ENCODE peak calls at places on chromosomes 11 and 22, in five cellular contexts. One of them, this sample, is unnamed.

GRCh38 chr22:20569059-20570058 is 61.9 kb downstream of the MED15 start:
- DNase-seq in endodermal cell: no peak
- DNase-seq in Peyer's patch: peak
- DNase-seq in SK-N-SH: no peak
- DNase-seq in dorsolateral prefrontal cortex: peak
- DNase-seq in this sample: peak

GRCh38 chr11:613369-613968 is 2.3 kb downstream of the IRF7 start:
- DNase-seq in dorsolateral prefrontal cortex: peak
- DNase-seq in SK-N-SH: peak
- DNase-seq in Peyer's patch: peak
- DNase-seq in endodermal cell: peak
- DNase-seq in this sample: peak

GRCh38 chr11:19674831-19675230 is 37.8 kb upstream of the NAV2 start:
- DNase-seq in Peyer's patch: no peak
- DNase-seq in SK-N-SH: no peak
- DNase-seq in endodermal cell: no peak
- DNase-seq in dorsolateral prefrontal cortex: no peak
- DNase-seq in this sample: no peak

GRCh38 chr11:79274636-79275315 is 166.1 kb downstream of the TENM4 start:
- DNase-seq in Peyer's patch: no peak
- DNase-seq in endodermal cell: no peak
- DNase-seq in dorsolateral prefrontal cortex: no peak
- DNase-seq in SK-N-SH: no peak
- DNase-seq in this sample: no peak

GRCh38 chr11:85464283-85464682 is 162.9 kb downstream of the DLG2 start:
- DNase-seq in SK-N-SH: no peak
- DNase-seq in dorsolateral prefrontal cortex: no peak
- DNase-seq in Peyer's patch: no peak
- DNase-seq in endodermal cell: peak
- DNase-seq in this sample: no peak

GRCh38 chr11:118924591-118925585 is 838 bp downstream of the BCL9L start:
- DNase-seq in Peyer's patch: peak
- DNase-seq in endodermal cell: peak
- DNase-seq in SK-N-SH: peak
- DNase-seq in dorsolateral prefrontal cortex: no peak
- DNase-seq in this sample: peak

GRCh38 chr11:116887909-116888556 is 50.6 kb upstream of the APOA1 start:
- DNase-seq in Peyer's patch: no peak
- DNase-seq in endodermal cell: no peak
- DNase-seq in dorsolateral prefrontal cortex: no peak
- DNase-seq in SK-N-SH: no peak
- DNase-seq in this sample: no peak

GRCh38 chr11:75783416-75784084 is 15.0 kb downstream of the DGAT2 start:
- DNase-seq in endodermal cell: no peak
- DNase-seq in SK-N-SH: no peak
- DNase-seq in dorsolateral prefrontal cortex: no peak
- DNase-seq in Peyer's patch: no peak
- DNase-seq in this sample: no peak

GRCh38 chr11:15625691-15626090 is 511.0 kb downstream of the INSC start:
- DNase-seq in Peyer's patch: no peak
- DNase-seq in endodermal cell: no peak
- DNase-seq in dorsolateral prefrontal cortex: no peak
- DNase-seq in SK-N-SH: no peak
- DNase-seq in this sample: no peak

GRCh38 chr11:57055780-57056179 is 67.1 kb downstream of the OR5AK2 start:
- DNase-seq in endodermal cell: no peak
- DNase-seq in SK-N-SH: no peak
- DNase-seq in Peyer's patch: no peak
- DNase-seq in dorsolateral prefrontal cortex: no peak
- DNase-seq in this sample: no peak

GRCh38 chr11:94623120-94623735 is 56.1 kb downstream of the PIWIL4 start:
- DNase-seq in SK-N-SH: peak
- DNase-seq in Peyer's patch: peak
- DNase-seq in dorsolateral prefrontal cortex: no peak
- DNase-seq in endodermal cell: peak
- DNase-seq in this sample: peak

GRCh38 chr11:10969387-10969786 is 111.5 kb upstream of the ZBED5 start:
- DNase-seq in SK-N-SH: no peak
- DNase-seq in Peyer's patch: no peak
- DNase-seq in dorsolateral prefrontal cortex: no peak
- DNase-seq in endodermal cell: no peak
- DNase-seq in this sample: no peak

GRCh38 chr11:71309611-71310010 is 57.2 kb upstream of the SHANK2 start:
- DNase-seq in endodermal cell: peak
- DNase-seq in Peyer's patch: peak
- DNase-seq in SK-N-SH: no peak
- DNase-seq in dorsolateral prefrontal cortex: no peak
- DNase-seq in this sample: no peak

GRCh38 chr22:43000441-43001175 is 14.3 kb downstream of the PACSIN2 start:
- DNase-seq in Peyer's patch: no peak
- DNase-seq in SK-N-SH: no peak
- DNase-seq in dorsolateral prefrontal cortex: peak
- DNase-seq in endodermal cell: no peak
- DNase-seq in this sample: no peak

GRCh38 chr22:45329536-45329936 is 19.8 kb downstream of the FAM118A start:
- DNase-seq in endodermal cell: no peak
- DNase-seq in Peyer's patch: peak
- DNase-seq in SK-N-SH: peak
- DNase-seq in dorsolateral prefrontal cortex: peak
- DNase-seq in this sample: no peak

GRCh38 chr11:78416285-78417174 is 1.1 kb downstream of the GAB2 start:
- DNase-seq in Peyer's patch: peak
- DNase-seq in endodermal cell: peak
- DNase-seq in dorsolateral prefrontal cortex: peak
- DNase-seq in SK-N-SH: peak
- DNase-seq in this sample: peak

GRCh38 chr11:61747389-61748285 is 4.8 kb upstream of the MYRF start:
- DNase-seq in Peyer's patch: peak
- DNase-seq in SK-N-SH: peak
- DNase-seq in dorsolateral prefrontal cortex: peak
- DNase-seq in endodermal cell: peak
- DNase-seq in this sample: peak

GRCh38 chr22:48415535-48415934 is 1412.1 kb downstream of the BRD1 start:
- DNase-seq in dorsolateral prefrontal cortex: no peak
- DNase-seq in endodermal cell: peak
- DNase-seq in Peyer's patch: peak
- DNase-seq in SK-N-SH: no peak
- DNase-seq in this sample: no peak

GRCh38 chr22:24494535-24495364 is at the start of gene UPB1:
- DNase-seq in endodermal cell: peak
- DNase-seq in SK-N-SH: no peak
- DNase-seq in dorsolateral prefrontal cortex: no peak
- DNase-seq in Peyer's patch: peak
- DNase-seq in this sample: peak
- H3K4me3 ChIP-seq in endodermal cell: no peak
- H3K4me3 ChIP-seq in SK-N-SH: no peak
- H3K4me3 ChIP-seq in dorsolateral prefrontal cortex: peak
- H3K4me3 ChIP-seq in Peyer's patch: no peak
- H3K4me3 ChIP-seq in this sample: no peak

GRCh38 chr11:64566915-64567882 is 23.8 kb upstream of the SLC22A12 start:
- DNase-seq in endodermal cell: peak
- DNase-seq in Peyer's patch: no peak
- DNase-seq in dorsolateral prefrontal cortex: no peak
- DNase-seq in SK-N-SH: peak
- DNase-seq in this sample: no peak
- H3K27ac ChIP-seq in endodermal cell: peak
- H3K27ac ChIP-seq in Peyer's patch: no peak
- H3K27ac ChIP-seq in dorsolateral prefrontal cortex: no peak
- H3K27ac ChIP-seq in SK-N-SH: no peak
- H3K27ac ChIP-seq in this sample: no peak

DNA sequence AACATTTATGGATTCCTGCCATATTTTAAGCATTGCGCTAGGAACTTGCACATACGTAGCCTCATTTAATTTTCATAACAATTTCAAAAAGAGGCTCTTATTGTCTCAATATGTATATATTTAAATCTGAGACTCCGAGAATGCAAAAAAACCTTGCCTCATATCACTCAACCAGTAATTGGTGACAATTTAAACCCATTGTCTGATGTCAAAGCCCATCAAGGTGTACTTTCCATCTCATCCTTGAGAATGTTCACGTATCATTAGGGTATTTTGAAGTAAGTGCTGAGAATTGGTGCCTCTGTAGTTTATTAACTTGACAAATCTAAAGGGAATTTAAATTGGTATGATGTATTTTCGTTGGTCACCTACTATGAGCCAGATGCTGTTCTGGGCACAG is 136.5 kb downstream of the FAM76B start:
- DNase-seq in SK-N-SH: no peak
- DNase-seq in endodermal cell: no peak
- DNase-seq in dorsolateral prefrontal cortex: no peak
- DNase-seq in Peyer's patch: no peak
- DNase-seq in this sample: no peak
- H3K4me3 ChIP-seq in SK-N-SH: no peak
- H3K4me3 ChIP-seq in endodermal cell: no peak
- H3K4me3 ChIP-seq in dorsolateral prefrontal cortex: no peak
- H3K4me3 ChIP-seq in Peyer's patch: no peak
- H3K4me3 ChIP-seq in this sample: no peak

GRCh38 chr11:46359936-46360335 is 12.7 kb downstream of the DGKZ start:
- DNase-seq in Peyer's patch: no peak
- DNase-seq in SK-N-SH: no peak
- DNase-seq in dorsolateral prefrontal cortex: no peak
- DNase-seq in endodermal cell: no peak
- DNase-seq in this sample: no peak
- H3K27ac ChIP-seq in Peyer's patch: no peak
- H3K27ac ChIP-seq in SK-N-SH: peak
- H3K27ac ChIP-seq in dorsolateral prefrontal cortex: peak
- H3K27ac ChIP-seq in endodermal cell: no peak
- H3K27ac ChIP-seq in this sample: no peak

GRCh38 chr22:39457546-39458442 is 982 bp downstream of the MGAT3 start:
- DNase-seq in dorsolateral prefrontal cortex: no peak
- DNase-seq in SK-N-SH: peak
- DNase-seq in Peyer's patch: no peak
- DNase-seq in endodermal cell: no peak
- DNase-seq in this sample: no peak
- H3K4me3 ChIP-seq in dorsolateral prefrontal cortex: peak
- H3K4me3 ChIP-seq in SK-N-SH: peak
- H3K4me3 ChIP-seq in Peyer's patch: peak
- H3K4me3 ChIP-seq in endodermal cell: peak
- H3K4me3 ChIP-seq in this sample: no peak

GRCh38 chr11:36361901-36362391 is 65.9 kb downstream of the PRR5L start:
- DNase-seq in Peyer's patch: no peak
- DNase-seq in SK-N-SH: no peak
- DNase-seq in endodermal cell: peak
- DNase-seq in dorsolateral prefrontal cortex: no peak
- DNase-seq in this sample: no peak

GRCh38 chr11:36360833-36361232 is 64.7 kb downstream of the PRR5L start:
- DNase-seq in Peyer's patch: no peak
- DNase-seq in endodermal cell: no peak
- DNase-seq in SK-N-SH: no peak
- DNase-seq in dorsolateral prefrontal cortex: no peak
- DNase-seq in this sample: no peak

GRCh38 chr11:36362902-36363301 is 66.8 kb downstream of the PRR5L start:
- DNase-seq in SK-N-SH: no peak
- DNase-seq in dorsolateral prefrontal cortex: no peak
- DNase-seq in endodermal cell: no peak
- DNase-seq in Peyer's patch: no peak
- DNase-seq in this sample: no peak

GRCh38 chr11:36360318-36360717 is 64.2 kb downstream of the PRR5L start:
- DNase-seq in endodermal cell: no peak
- DNase-seq in SK-N-SH: no peak
- DNase-seq in Peyer's patch: no peak
- DNase-seq in dorsolateral prefrontal cortex: no peak
- DNase-seq in this sample: no peak

DNA sequence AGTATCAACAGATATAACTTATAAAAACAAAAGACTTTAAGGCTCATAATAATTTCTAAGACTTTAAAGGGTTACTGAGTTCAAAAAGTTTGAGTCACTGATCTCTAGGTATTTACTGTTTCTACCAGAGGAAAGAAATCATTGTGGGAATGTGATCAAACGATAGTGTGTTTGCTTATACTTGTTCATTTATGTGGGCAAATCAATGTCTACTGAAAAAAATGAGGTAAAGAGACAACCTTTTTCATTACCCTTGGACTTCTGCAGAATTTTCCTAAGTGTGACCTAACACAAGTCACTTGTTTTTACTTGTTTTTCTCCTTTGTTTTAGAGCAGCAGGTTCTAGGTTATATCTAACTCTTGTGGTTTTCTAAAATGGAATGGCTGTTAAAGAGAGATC is 65.4 kb downstream of the PRR5L start:
- DNase-seq in dorsolateral prefrontal cortex: no peak
- DNase-seq in SK-N-SH: no peak
- DNase-seq in Peyer's patch: no peak
- DNase-seq in endodermal cell: no peak
- DNase-seq in this sample: no peak
- H3K27ac ChIP-seq in dorsolateral prefrontal cortex: no peak
- H3K27ac ChIP-seq in SK-N-SH: no peak
- H3K27ac ChIP-seq in Peyer's patch: no peak
- H3K27ac ChIP-seq in endodermal cell: no peak
- H3K27ac ChIP-seq in this sample: no peak

DNA sequence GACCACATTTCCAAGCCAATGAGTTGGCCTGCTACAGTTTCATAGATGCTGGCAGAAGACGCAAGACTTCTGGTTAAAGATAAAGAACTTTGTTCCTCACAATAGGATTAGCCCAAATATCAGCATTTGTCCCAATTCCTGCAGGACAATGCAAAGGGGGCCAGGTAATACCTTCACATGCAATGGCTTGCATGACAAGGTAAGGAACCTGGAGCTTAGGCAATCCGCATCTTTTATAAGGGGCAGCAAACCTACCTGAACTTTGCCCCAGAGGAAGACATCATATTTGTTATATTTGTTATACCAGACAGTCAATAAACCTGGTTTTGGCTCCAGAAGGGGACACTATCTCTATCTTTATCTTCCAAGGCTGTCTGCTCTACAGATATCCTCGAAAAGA is 5.3 kb downstream of the P2RY6 start:
- DNase-seq in SK-N-SH: no peak
- DNase-seq in dorsolateral prefrontal cortex: no peak
- DNase-seq in endodermal cell: peak
- DNase-seq in Peyer's patch: no peak
- DNase-seq in this sample: no peak
- H3K4me3 ChIP-seq in SK-N-SH: no peak
- H3K4me3 ChIP-seq in dorsolateral prefrontal cortex: no peak
- H3K4me3 ChIP-seq in endodermal cell: peak
- H3K4me3 ChIP-seq in Peyer's patch: no peak
- H3K4me3 ChIP-seq in this sample: no peak

GRCh38 chr11:6588018-6588417 is 15.4 kb downstream of the RRP8 start:
- DNase-seq in dorsolateral prefrontal cortex: no peak
- DNase-seq in Peyer's patch: no peak
- DNase-seq in endodermal cell: no peak
- DNase-seq in SK-N-SH: no peak
- DNase-seq in this sample: no peak
- H3K27ac ChIP-seq in dorsolateral prefrontal cortex: peak
- H3K27ac ChIP-seq in Peyer's patch: no peak
- H3K27ac ChIP-seq in endodermal cell: no peak
- H3K27ac ChIP-seq in SK-N-SH: no peak
- H3K27ac ChIP-seq in this sample: no peak

DNA sequence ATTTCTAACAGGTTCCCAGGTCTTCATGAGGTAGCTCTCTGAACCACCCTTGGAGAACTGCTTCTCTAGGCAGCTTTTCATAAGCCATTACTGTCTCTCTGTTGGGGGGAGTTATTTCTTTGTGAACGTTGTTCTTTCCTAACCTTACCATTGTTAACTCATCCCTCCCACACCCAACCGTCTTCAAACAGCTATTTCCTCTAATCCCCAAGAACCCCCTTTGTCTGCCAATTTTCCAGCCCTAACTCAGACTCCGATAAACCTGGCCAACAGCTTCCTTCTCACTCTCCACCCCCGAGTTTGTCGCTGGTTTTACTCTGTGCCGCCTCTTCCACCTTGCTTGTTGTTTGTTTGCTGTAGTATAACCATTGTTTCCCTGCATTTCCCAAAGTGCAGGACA is 131.5 kb downstream of the CCDC34 start:
- DNase-seq in dorsolateral prefrontal cortex: no peak
- DNase-seq in endodermal cell: no peak
- DNase-seq in SK-N-SH: no peak
- DNase-seq in Peyer's patch: no peak
- DNase-seq in this sample: no peak
- H3K4me3 ChIP-seq in dorsolateral prefrontal cortex: no peak
- H3K4me3 ChIP-seq in endodermal cell: peak
- H3K4me3 ChIP-seq in SK-N-SH: no peak
- H3K4me3 ChIP-seq in Peyer's patch: no peak
- H3K4me3 ChIP-seq in this sample: no peak